ENCODE peak calls at places on chromosome 3, in seven cellular contexts. E is HL-60, C is heart right ventricle, U is ovary, Z is neural progenitor cell, M is sigmoid colon, B is psoas muscle. G is an unnamed sample.

GRCh38 chr3:155138677-155139076 is 58.6 kb downstream of the MME start:
- DNase-seq in E (no peak), C (no peak), U (no peak), Z (no peak), M (no peak), B (no peak), G (no peak)

GRCh38 chr3:108357042-108357441 is 60.7 kb downstream of the HHLA2 start:
- DNase-seq in E (no peak), C (no peak), U (no peak), Z (no peak), M (no peak), B (no peak), G (no peak)

GRCh38 chr3:45642731-45643152 is 46.5 kb upstream of the SACM1L start:
- DNase-seq in E (no peak), C (no peak), U (no peak), Z (peak; percentile 20), M (no peak), B (peak; percentile 52), G (no peak)

GRCh38 chr3:160695003-160695402 is 18.0 kb downstream of the ARL14 start:
- DNase-seq in E (no peak), C (no peak), U (no peak), Z (no peak), M (no peak), B (no peak), G (no peak)

GRCh38 chr3:50453907-50454306 is 49.5 kb downstream of the CACNA2D2 start:
- DNase-seq in E (no peak), C (no peak), U (no peak), Z (peak; percentile 46), M (no peak), B (no peak), G (no peak)

GRCh38 chr3:185152433-185153169 is at the start of gene C3orf70:
- DNase-seq in E (peak; percentile 21), C (peak; percentile 67), U (peak; percentile 65), Z (peak; percentile 79), M (peak; percentile 85), B (peak; percentile 75), G (peak; percentile 80)

GRCh38 chr3:45557886-45558285 is 36.7 kb upstream of the LIMD1 start:
- DNase-seq in E (no peak), C (no peak), U (no peak), Z (no peak), M (no peak), B (no peak), G (no peak)

GRCh38 chr3:102353148-102353547 is 81.7 kb upstream of the ZPLD1 start:
- DNase-seq in E (no peak), C (peak; percentile 5), U (no peak), Z (no peak), M (no peak), B (no peak), G (no peak)

GRCh38 chr3:111943533-111943932 is 35.3 kb upstream of the ABHD10 start:
- DNase-seq in E (no peak), C (no peak), U (no peak), Z (no peak), M (no peak), B (no peak), G (no peak)

GRCh38 chr3:14633819-14634424 is 17.6 kb upstream of the CCDC174 start:
- DNase-seq in E (peak; percentile 72), C (peak; percentile 32), U (peak; percentile 34), Z (peak; percentile 76), M (no peak), B (peak; percentile 77), G (peak; percentile 66)

GRCh38 chr3:98573231-98573728 is 20.1 kb downstream of the CPOX start:
- DNase-seq in E (no peak), C (no peak), U (no peak), Z (peak; percentile 20), M (no peak), B (no peak), G (no peak)

GRCh38 chr3:152316318-152316717 is 47.6 kb downstream of the MBNL1 start:
- DNase-seq in E (no peak), C (no peak), U (no peak), Z (no peak), M (no peak), B (no peak), G (no peak)

GRCh38 chr3:50652709-50653108 is 22.0 kb upstream of the DOCK3 start:
- DNase-seq in E (no peak), C (peak; percentile 37), U (no peak), Z (peak; percentile 57), M (no peak), B (peak; percentile 80), G (no peak)

GRCh38 chr3:193132247-193132646 is 108.8 kb upstream of the PLAAT1 start:
- DNase-seq in E (no peak), C (no peak), U (no peak), Z (no peak), M (no peak), B (no peak), G (no peak)

GRCh38 chr3:50195501-50196252 is 4.3 kb downstream of the GNAT1 start:
- DNase-seq in E (no peak), C (no peak), U (no peak), Z (no peak), M (no peak), B (no peak), G (no peak)

GRCh38 chr3:37694236-37694635 is 167.4 kb upstream of the CTDSPL start:
- DNase-seq in E (no peak), C (no peak), U (no peak), Z (no peak), M (no peak), B (no peak), G (no peak)

GRCh38 chr3:16906679-16907078 is 21.9 kb downstream of the PLCL2 start:
- DNase-seq in E (no peak), C (no peak), U (no peak), Z (no peak), M (no peak), B (no peak), G (no peak)

GRCh38 chr3:106332884-106333283 is 464.1 kb upstream of the CBLB start:
- DNase-seq in E (no peak), C (no peak), U (no peak), Z (no peak), M (no peak), B (no peak), G (no peak)

GRCh38 chr3:102083469-102083868 is 234.2 kb downstream of the NFKBIZ start:
- DNase-seq in E (no peak), C (no peak), U (no peak), Z (no peak), M (no peak), B (no peak), G (no peak)

GRCh38 chr3:19901918-19902317 is 32.1 kb downstream of the EFHB start:
- DNase-seq in E (peak; percentile 35), C (no peak), U (no peak), Z (no peak), M (no peak), B (no peak), G (no peak)

GRCh38 chr3:59424268-59425010 is 374.6 kb upstream of the CFAP20DC start:
- DNase-seq in E (no peak), C (no peak), U (no peak), Z (no peak), M (no peak), B (no peak), G (no peak)

GRCh38 chr3:45507820-45508317 is 86.7 kb upstream of the LIMD1 start:
- DNase-seq in E (no peak), C (peak; percentile 41), U (no peak), Z (peak; percentile 76), M (no peak), B (peak; percentile 73), G (no peak)

DNA sequence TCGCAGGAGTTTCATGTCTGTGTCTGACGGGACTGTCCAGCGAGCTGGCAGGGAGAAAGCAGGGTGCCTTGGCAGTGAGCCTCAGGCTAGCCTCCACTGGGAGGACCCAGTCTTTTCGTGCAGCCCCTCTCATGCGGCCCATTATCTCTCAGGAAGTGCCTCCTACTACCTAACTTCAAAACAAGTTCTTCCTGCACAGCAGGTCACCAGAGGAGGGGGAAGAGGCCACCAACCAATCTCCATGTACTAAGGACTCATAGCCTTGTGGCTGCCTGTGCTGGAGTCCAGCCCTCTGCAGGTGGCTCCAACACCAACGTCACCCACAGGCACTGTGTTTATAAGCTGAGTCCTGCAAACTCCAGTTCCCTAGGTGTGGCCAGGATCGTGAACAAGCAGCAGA is 4.8 kb downstream of the VIPR1 start:
- DNase-seq in E (no peak), C (no peak), U (no peak), Z (no peak), M (peak; percentile 61), B (no peak), G (peak; percentile 53)
- H3K4me3 ChIP-seq in E (no peak overlapping the region), C (no peak overlapping the region), U (no peak overlapping the region), Z (no peak overlapping the region), M (no peak overlapping the region), B (no peak overlapping the region), G (no peak overlapping the region)

DNA sequence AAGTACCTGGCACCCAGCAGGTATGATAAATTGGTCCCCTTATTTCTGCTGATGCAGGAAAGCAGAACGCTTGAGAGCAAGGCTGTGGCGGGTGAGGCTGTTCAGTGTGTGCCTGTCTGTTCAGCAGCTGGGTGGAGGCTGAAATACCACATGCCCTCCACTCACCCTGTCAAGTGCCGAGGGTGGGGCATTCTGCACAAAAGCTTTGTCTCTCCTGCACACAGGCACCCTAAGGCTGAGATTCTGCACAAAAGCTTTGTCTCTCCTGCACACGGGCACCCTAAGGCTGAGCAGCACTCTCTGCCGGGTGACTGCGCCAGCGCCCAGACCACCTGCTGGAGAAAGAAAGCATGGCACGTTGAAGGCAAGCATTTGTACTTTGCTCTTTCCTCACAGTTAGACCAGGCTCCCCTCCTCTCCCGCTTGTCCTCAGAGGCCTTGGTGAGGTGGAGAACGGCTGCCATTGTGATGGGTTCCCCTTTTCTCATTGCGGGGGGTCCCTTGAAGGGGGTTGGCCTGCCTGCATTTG is 97.5 kb downstream of the BDH1 start:
- DNase-seq in E (no peak), C (no peak), U (no peak), Z (no peak), M (no peak), B (no peak), G (no peak)
- TF ChIP-seq CTCF in E (no peak), C (no peak), U (no peak), Z (peak; percentile 35), M (peak; percentile 37), B (no peak), G (no peak)

GRCh38 chr3:113212845-113213375 is 1.6 kb downstream of the BOC start:
- DNase-seq in E (no peak), C (no peak), U (no peak), Z (no peak), M (no peak), B (no peak), G (no peak)
- H3K4me3 ChIP-seq in E (no peak overlapping the region), C (peak overlapping the region; percentile 80), U (peak overlapping the region; percentile 83), Z (peak overlapping the region; percentile 93), M (peak overlapping the region; percentile 92), B (peak overlapping the region; percentile 70), G (peak overlapping the region; percentile 70)

DNA sequence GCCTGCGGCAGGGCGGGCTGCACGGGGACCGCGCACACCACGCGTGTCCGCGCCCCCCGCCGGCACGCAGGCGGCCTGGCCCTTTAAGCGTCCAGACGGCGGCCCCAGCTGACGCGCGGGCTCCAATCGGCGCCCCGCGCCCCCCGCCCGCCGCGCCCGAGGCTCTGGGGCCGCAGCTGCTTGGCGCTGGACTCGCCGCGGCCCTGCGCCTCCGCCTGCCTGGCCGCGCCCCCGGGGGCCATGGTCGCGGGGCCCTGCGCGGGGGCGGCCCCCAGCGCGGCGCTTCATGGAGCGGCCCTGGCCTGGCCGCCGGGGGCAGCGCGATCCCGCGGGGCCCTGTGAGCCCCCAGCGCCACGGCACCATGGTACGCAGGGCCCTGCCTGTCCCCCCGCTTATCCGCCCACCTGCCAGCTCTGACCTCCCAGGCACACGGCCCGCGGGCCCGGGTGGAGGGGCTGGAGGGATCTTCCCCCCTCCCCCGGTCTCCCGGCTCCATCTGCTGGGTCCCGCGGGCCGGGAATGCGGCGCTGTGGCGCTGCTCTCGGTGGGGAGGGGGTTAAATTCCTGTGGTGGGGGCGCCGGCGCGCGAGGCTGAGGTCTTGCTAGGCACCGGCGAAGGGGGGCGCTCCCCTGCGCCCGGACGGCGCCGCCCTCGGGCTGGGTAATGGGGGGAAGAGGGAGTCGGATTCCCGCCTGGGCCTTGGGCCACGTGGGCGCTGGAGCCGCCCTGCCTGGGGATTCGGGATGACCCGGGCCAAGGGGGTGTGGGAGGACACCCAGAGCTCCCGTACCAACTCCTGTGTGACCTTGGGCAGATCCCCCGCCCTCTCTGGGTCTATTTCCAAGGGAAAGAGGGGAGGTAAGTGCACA is 1.1 kb downstream of the ZBTB47 start:
- DNase-seq in E (no peak), C (peak; percentile 56), U (peak; percentile 73), Z (peak; percentile 92), M (peak; percentile 88), B (peak; percentile 87), G (peak; percentile 85)
- TF ChIP-seq CTCF in E (no peak), C (peak; percentile 21), U (no peak), Z (peak; percentile 59), M (no peak), B (no peak), G (peak; percentile 34)